ENCODE peak calls at places on chromosomes 12 and 14, in six cellular contexts. One of them, this sample, is unnamed.

GRCh38 chr12:84911331-84912190 is 1.0 kb downstream of the SLC6A15 start:
- DNase-seq in tibial artery: peak
- DNase-seq in aorta: peak
- DNase-seq in HT1080: peak
- DNase-seq in SW 1271: peak
- DNase-seq in RWPE1: peak
- DNase-seq in this sample: no peak

GRCh38 chr12:52036587-52037171 is 14.6 kb upstream of the NR4A1 start:
- DNase-seq in tibial artery: peak
- DNase-seq in aorta: peak
- DNase-seq in HT1080: peak
- DNase-seq in SW 1271: peak
- DNase-seq in RWPE1: peak
- DNase-seq in this sample: peak

GRCh38 chr12:95323204-95323603 is 105.6 kb downstream of the VEZT start:
- DNase-seq in tibial artery: no peak
- DNase-seq in aorta: no peak
- DNase-seq in HT1080: no peak
- DNase-seq in SW 1271: no peak
- DNase-seq in RWPE1: no peak
- DNase-seq in this sample: no peak

GRCh38 chr14:24943024-24943423 is 106.9 kb downstream of the STXBP6 start:
- DNase-seq in tibial artery: peak
- DNase-seq in aorta: no peak
- DNase-seq in HT1080: no peak
- DNase-seq in SW 1271: no peak
- DNase-seq in RWPE1: no peak
- DNase-seq in this sample: no peak

GRCh38 chr12:25723286-25723685 is 170.2 kb upstream of the LMNTD1 start:
- DNase-seq in tibial artery: no peak
- DNase-seq in aorta: no peak
- DNase-seq in HT1080: no peak
- DNase-seq in SW 1271: no peak
- DNase-seq in RWPE1: no peak
- DNase-seq in this sample: no peak

GRCh38 chr12:101563197-101563596 is 31.6 kb upstream of the MYBPC1 start:
- DNase-seq in tibial artery: no peak
- DNase-seq in aorta: no peak
- DNase-seq in HT1080: peak
- DNase-seq in SW 1271: no peak
- DNase-seq in RWPE1: no peak
- DNase-seq in this sample: no peak

GRCh38 chr12:71216725-71217579 is 59.2 kb upstream of the TSPAN8 start:
- DNase-seq in tibial artery: no peak
- DNase-seq in aorta: no peak
- DNase-seq in HT1080: peak
- DNase-seq in SW 1271: peak
- DNase-seq in RWPE1: peak
- DNase-seq in this sample: no peak

GRCh38 chr14:65356327-65356836 is 56.1 kb upstream of the FUT8 start:
- DNase-seq in tibial artery: no peak
- DNase-seq in aorta: no peak
- DNase-seq in HT1080: peak
- DNase-seq in SW 1271: peak
- DNase-seq in RWPE1: peak
- DNase-seq in this sample: peak